ENCODE peak calls at places on chromosomes 2 and 18, in five cellular contexts. W is spleen, I is tibial artery, E is thoracic aorta, X is GM23248. K is an unnamed sample. For H3K4me1, the result is how much of the 10 kb centered on the place peaks cover.

GRCh38 chr2:165240927-165241326 is 1.7 kb downstream of the SCN2A start:
- DNase-seq in W (no peak), I (no peak), E (no peak), X (no peak), K (no peak)

GRCh38 chr18:41538751-41539150 is 416.3 kb upstream of the PIK3C3 start:
- DNase-seq in W (no peak), I (no peak), E (no peak), X (no peak), K (no peak)

GRCh38 chr2:18356676-18357075 is 203.8 kb downstream of the RDH14 start:
- DNase-seq in W (no peak), I (no peak), E (no peak), X (peak), K (no peak)

GRCh38 chr2:70089946-70090523 is 2.8 kb downstream of the PCBP1 start:
- DNase-seq in W (no peak), I (no peak), E (no peak), X (peak), K (no peak)

GRCh38 chr18:56678836-56679565 is 27.8 kb downstream of the WDR7 start:
- DNase-seq in W (no peak), I (no peak), E (no peak), X (no peak), K (no peak)

GRCh38 chr2:196601430-196602306 is 37.8 kb upstream of the CCDC150 start:
- DNase-seq in W (no peak), I (peak), E (peak), X (peak), K (no peak)

GRCh38 chr2:37456479-37456878 is 112.0 kb downstream of the QPCT start:
- DNase-seq in W (peak), I (no peak), E (no peak), X (peak), K (no peak)

GRCh38 chr2:231450548-231450989 is 13.7 kb downstream of the NCL start:
- DNase-seq in W (no peak), I (no peak), E (no peak), X (no peak), K (no peak)

GRCh38 chr18:47997338-47997780 is 66.9 kb upstream of the SMAD2 start:
- DNase-seq in W (no peak), I (no peak), E (no peak), X (no peak), K (no peak)

GRCh38 chr18:27763936-27764335 is 413.0 kb downstream of the CDH2 start:
- DNase-seq in W (no peak), I (no peak), E (no peak), X (peak), K (no peak)

GRCh38 chr2:48749820-48750739 is 5.4 kb downstream of the LHCGR start:
- DNase-seq in W (no peak), I (no peak), E (no peak), X (no peak), K (no peak)

GRCh38 chr18:21112140-21112473 is 494 bp upstream of the ROCK1 start:
- DNase-seq in W (peak), I (peak), E (no peak), X (peak), K (no peak)
- H3K4me3 ChIP-seq in W (peak), I (peak), E (peak), X (peak), K (peak)

GRCh38 chr2:28401411-28401810 is 8.8 kb downstream of the FOSL2 start:
- DNase-seq in W (no peak), I (no peak), E (no peak), X (peak), K (no peak)
- H3K4me1 ChIP-seq in W (half or more), I (half or more), E (half or more), X (half or more), K (half or more)

GRCh38 chr2:129467941-129468340 is 511.5 kb upstream of the RAB6C start:
- DNase-seq in W (no peak), I (no peak), E (no peak), X (no peak), K (no peak)
- H3K4me3 ChIP-seq in W (no peak), I (no peak), E (no peak), X (no peak), K (no peak)

GRCh38 chr18:50060822-50061221 is 134.1 kb downstream of the MYO5B start:
- DNase-seq in W (no peak), I (no peak), E (no peak), X (no peak), K (no peak)
- H3K4me1 ChIP-seq in W (under half), I (under half), E (under half), X (under half), K (under half)

GRCh38 chr2:27351802-27352598 is 4.6 kb downstream of the GTF3C2 start:
- DNase-seq in W (no peak), I (no peak), E (no peak), X (no peak), K (no peak)

GRCh38 chr2:27356056-27356381 is 545 bp downstream of the GTF3C2 start:
- DNase-seq in W (peak), I (peak), E (no peak), X (peak), K (no peak)

GRCh38 chr2:27354597-27354927 is 2.0 kb downstream of the GTF3C2 start:
- DNase-seq in W (no peak), I (no peak), E (no peak), X (no peak), K (no peak)

GRCh38 chr2:27356382-27357181 is at the start of gene GTF3C2:
- DNase-seq in W (peak), I (peak), E (peak), X (peak), K (peak)

GRCh38 chr2:27353762-27354596 is 2.6 kb downstream of the GTF3C2 start:
- DNase-seq in W (no peak), I (no peak), E (no peak), X (peak), K (no peak)
- H3K4me3 ChIP-seq in W (no peak), I (no peak), E (no peak), X (no peak), K (no peak)

DNA sequence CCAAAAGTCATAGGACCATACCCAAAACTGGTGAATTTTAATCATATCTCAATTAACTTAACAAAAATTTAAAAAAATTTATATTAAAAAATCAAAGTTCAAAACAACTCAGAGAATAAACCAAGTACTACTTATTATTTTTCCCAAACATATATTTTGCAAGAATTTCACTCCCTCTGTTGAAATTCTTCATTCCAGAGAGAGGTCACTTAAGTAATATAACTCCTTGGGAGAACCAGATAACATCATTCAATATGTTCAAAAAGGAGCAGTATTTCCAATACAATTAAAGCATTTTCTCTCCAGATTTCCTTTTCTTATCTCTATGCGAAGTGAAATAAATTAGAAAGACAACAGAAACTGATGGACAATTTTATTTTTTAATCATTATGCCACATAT is 165.9 kb upstream of the RND3 start:
- DNase-seq in W (no peak), I (no peak), E (no peak), X (no peak), K (no peak)
- H3K4me1 ChIP-seq in W (under half), I (under half), E (under half), X (under half), K (under half)